ENCODE peak calls at places on chromosome 6, in eight cellular contexts. A is prostate gland, X is HCT116, Y is tibial nerve, T is A549, N is Peyer's patch, C is transverse colon, V is body of pancreas. B is an unnamed sample. For H3K9me3, the result is how much of the 10 kb centered on the place peaks cover.

GRCh38 chr6:31143148-31143547 is 4.3 kb upstream of the PSORS1C2 start:
- DNase-seq in A (no peak), X (no peak), Y (peak), T (no peak), N (no peak), C (no peak), V (peak), B (peak)

GRCh38 chr6:101393291-101394251 is at the start of gene GRIK2:
- DNase-seq in A (peak), X (no peak), Y (no peak), T (peak), N (peak), C (peak), V (peak), B (no peak)

GRCh38 chr6:42113929-42114636 is 28.3 kb downstream of the C6orf132 start:
- DNase-seq in A (no peak), X (peak), Y (no peak), T (no peak), N (peak), C (peak), V (no peak), B (no peak)

GRCh38 chr6:3058957-3059356 is 9.3 kb upstream of the RIPK1 start:
- DNase-seq in A (no peak), X (no peak), Y (no peak), T (no peak), N (no peak), C (no peak), V (no peak), B (no peak)

GRCh38 chr6:137680678-137681346 is 186.2 kb upstream of the TNFAIP3 start:
- DNase-seq in A (no peak), X (no peak), Y (no peak), T (peak), N (no peak), C (no peak), V (no peak), B (no peak)

GRCh38 chr6:82875573-82876185 is 190.0 kb downstream of the UBE3D start:
- DNase-seq in A (no peak), X (peak), Y (no peak), T (peak), N (no peak), C (no peak), V (no peak), B (no peak)

GRCh38 chr6:18561006-18561750 is 174.0 kb downstream of the RNF144B start:
- DNase-seq in A (no peak), X (no peak), Y (no peak), T (no peak), N (no peak), C (no peak), V (no peak), B (no peak)

GRCh38 chr6:15132854-15133670 is 112.8 kb upstream of the JARID2 start:
- DNase-seq in A (no peak), X (peak), Y (no peak), T (peak), N (peak), C (no peak), V (no peak), B (no peak)

GRCh38 chr6:170027111-170028043 is 263.5 kb downstream of the DLL1 start:
- DNase-seq in A (no peak), X (no peak), Y (no peak), T (no peak), N (peak), C (no peak), V (no peak), B (no peak)

GRCh38 chr6:158369241-158369640 is 57.0 kb downstream of the TULP4 start:
- DNase-seq in A (no peak), X (no peak), Y (no peak), T (no peak), N (no peak), C (no peak), V (no peak), B (no peak)

GRCh38 chr6:137571854-137572253 is 77.7 kb upstream of the OLIG3 start:
- DNase-seq in A (no peak), X (peak), Y (no peak), T (peak), N (peak), C (peak), V (peak), B (no peak)

GRCh38 chr6:41917528-41917927 is 3.4 kb downstream of the MED20 start:
- DNase-seq in A (no peak), X (peak), Y (no peak), T (peak), N (no peak), C (no peak), V (no peak), B (no peak)

GRCh38 chr6:143337201-143337949 is 113.1 kb downstream of the ADAT2 start:
- DNase-seq in A (no peak), X (peak), Y (no peak), T (no peak), N (peak), C (peak), V (peak), B (peak)

GRCh38 chr6:41637179-41638001 is 878 bp upstream of the MDFI start:
- DNase-seq in A (no peak), X (no peak), Y (no peak), T (no peak), N (no peak), C (no peak), V (peak), B (no peak)

GRCh38 chr6:22694092-22694724 is 124.8 kb downstream of the HDGFL1 start:
- DNase-seq in A (no peak), X (no peak), Y (no peak), T (no peak), N (no peak), C (no peak), V (no peak), B (no peak)

DNA sequence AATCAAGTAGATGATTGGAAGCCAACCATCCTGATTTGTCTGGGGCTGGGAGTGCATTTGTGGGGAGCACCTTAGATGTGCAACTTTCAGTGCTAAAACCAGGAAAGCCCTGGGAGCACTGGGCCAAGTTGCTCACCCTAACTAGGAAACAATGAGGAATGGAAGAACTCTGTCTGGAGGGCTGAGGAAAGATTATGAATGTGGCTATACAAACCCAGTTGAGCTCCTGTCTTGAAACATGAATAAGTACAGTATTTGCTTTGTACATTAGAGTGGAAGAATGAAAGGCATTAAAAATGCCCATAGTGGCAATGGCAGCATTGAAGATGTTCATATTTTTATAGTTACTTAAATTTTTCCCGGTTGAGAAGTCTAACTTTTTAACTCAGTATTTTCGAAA is 121.1 kb downstream of the HDGFL1 start:
- DNase-seq in A (no peak), X (no peak), Y (no peak), T (no peak), N (no peak), C (no peak), V (no peak), B (no peak)
- H3K9me3 ChIP-seq in A (under half), X (under half), Y (under half), T (under half), N (under half), C (under half), V (under half), B (under half)

GRCh38 chr6:26032387-26033131 is 54.7 kb upstream of the HFE start:
- DNase-seq in A (no peak), X (no peak), Y (no peak), T (no peak), N (no peak), C (peak), V (no peak), B (peak)

GRCh38 chr6:26031151-26031594 is 56.1 kb upstream of the HFE start:
- DNase-seq in A (no peak), X (no peak), Y (no peak), T (no peak), N (no peak), C (no peak), V (no peak), B (no peak)

GRCh38 chr6:26033132-26033941 is 53.9 kb upstream of the HFE start:
- DNase-seq in A (peak), X (peak), Y (no peak), T (peak), N (peak), C (peak), V (peak), B (peak)

GRCh38 chr6:26030716-26031115 is 56.5 kb upstream of the HFE start:
- DNase-seq in A (no peak), X (no peak), Y (no peak), T (no peak), N (no peak), C (no peak), V (no peak), B (no peak)

GRCh38 chr6:26031595-26032386 is 55.4 kb upstream of the HFE start:
- DNase-seq in A (peak), X (peak), Y (peak), T (peak), N (peak), C (peak), V (peak), B (peak)
- TF ChIP-seq CTCF in A (peak), X (no peak), Y (no peak), T (no peak), N (no peak), C (peak), V (peak), B (no peak)

DNA sequence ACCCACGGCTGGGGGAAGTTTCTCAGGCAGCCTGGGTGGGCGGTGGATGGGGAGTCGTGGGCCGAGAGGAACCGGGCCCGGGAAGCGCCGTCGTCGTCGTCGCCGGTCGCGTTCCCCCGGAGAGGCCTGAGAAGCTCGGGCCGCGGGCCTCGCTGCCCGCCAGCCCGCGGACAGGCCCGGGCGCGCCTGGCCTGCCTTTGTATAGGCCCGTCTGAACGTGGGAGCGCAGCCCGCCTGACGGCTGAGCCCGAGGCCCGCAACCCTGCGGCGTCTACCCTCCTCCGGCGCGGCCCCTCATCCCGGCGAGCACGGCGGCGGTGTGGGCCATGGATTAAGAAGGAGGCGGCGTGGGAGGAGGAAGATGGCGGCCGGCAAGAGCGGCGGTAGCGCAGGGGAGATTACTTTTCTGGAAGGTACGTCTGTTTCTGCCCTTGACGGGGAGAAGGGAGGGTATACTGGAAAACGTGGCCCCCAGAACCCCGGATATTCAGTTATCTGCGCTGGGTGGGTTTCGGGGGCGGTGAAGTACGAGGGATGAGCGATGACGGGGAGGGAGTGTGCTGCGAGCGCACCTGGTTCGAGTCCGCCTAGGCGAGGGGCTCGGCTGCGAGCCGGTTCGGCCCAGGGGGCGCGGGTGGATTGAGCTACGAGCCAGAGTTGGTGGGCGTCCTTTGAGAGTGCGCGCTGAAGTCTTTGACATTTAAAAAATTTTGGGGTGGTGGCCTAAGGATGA is 650 bp downstream of the SENP6 start:
- DNase-seq in A (peak), X (peak), Y (no peak), T (no peak), N (peak), C (peak), V (peak), B (peak)
- TF ChIP-seq POLR2A in A (no peak), X (no peak), Y (no peak), T (peak), N (no peak), C (no peak), V (no peak), B (peak)

DNA sequence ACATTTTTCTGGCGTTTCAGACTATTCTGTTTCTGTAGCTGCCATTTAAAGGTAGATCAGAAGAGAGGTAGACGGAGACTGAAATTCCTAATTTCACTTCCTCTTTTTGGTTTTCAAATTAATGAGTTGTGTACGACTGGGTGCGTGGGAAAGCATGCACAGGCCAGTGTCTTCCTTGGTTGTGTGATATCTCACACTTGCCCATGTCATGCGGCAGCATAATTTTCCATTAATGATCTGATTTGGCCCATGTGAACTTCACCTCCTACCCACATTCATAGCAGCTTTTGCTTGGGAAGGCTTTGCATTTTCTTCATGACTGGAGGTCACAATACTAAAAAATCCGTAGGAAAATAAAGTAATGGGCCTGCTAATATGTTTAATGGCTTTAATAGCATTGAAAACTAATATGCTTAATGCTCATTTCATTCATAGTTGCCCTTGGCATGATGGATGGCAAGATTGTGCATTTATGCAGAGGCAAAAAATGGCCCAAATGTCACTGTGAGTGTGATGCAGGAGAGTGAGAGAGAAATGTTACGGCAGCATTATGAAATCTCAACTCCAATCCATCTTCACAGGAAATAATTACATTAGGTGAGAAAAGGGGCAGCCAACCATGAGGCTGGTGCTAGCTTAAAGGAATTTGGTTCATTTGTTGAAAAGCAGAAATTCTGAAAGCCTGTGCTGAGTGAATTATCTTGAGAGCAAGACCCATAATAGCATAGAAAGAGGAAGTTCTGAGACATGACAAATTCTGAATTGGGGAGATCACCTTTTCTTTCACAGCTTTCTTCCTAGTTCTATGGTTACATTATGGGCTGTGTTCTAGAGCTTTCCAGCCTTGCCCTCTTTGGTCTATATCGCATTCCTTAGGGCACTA is 69.0 kb upstream of the UST start:
- DNase-seq in A (no peak), X (no peak), Y (no peak), T (no peak), N (peak), C (no peak), V (no peak), B (no peak)
- H3K9me3 ChIP-seq in A (under half), X (under half), Y (under half), T (under half), N (under half), C (under half), V (under half), B (under half)

DNA sequence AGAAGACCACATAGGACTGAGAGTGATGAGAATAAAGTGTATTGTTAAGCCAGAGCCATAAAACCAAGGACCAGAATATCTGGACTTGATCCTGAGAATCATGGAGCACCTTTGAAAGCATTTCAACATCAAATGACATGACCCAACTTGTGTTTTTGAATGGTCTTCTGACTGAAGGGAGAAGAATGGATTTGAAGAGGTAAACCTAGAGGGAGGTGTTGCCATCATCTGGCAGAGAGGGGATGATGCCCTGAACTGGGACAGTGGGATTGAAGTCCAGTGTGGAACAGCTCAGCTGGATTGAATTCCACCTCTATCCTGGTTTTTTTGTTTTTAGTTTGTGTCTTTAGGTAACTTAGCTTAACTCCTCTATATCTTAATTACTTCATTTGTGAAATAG is 570.0 kb downstream of the TBC1D32 start:
- DNase-seq in A (no peak), X (no peak), Y (no peak), T (no peak), N (no peak), C (no peak), V (no peak), B (no peak)
- TF ChIP-seq CTCF in A (no peak), X (no peak), Y (no peak), T (no peak), N (no peak), C (no peak), V (no peak), B (no peak)

B was measured in ovary.